ENCODE peak calls at places on chromosome 16, in seven cellular contexts. P is left cardiac atrium, N is COR-L47, G is PC-3, E is skeletal muscle cell, Q is neural crest cell, M is GM12864. Z is an unnamed sample.

GRCh38 chr16:23185661-23186060 is 3.1 kb downstream of the SCNN1G start:
- DNase-seq in P (no peak), N (no peak), G (no peak), E (no peak), Q (no peak), M (no peak), Z (no peak)

GRCh38 chr16:55907661-55908060 is 32.5 kb upstream of the CES5A start:
- DNase-seq in P (no peak), N (no peak), G (no peak), E (no peak), Q (no peak), M (no peak), Z (no peak)

GRCh38 chr16:28981517-28981916 is 3.3 kb upstream of the LAT start:
- DNase-seq in P (no peak), N (no peak), G (peak), E (no peak), Q (peak), M (no peak), Z (no peak)

GRCh38 chr16:55264949-55265348 is 59.1 kb upstream of the IRX6 start:
- DNase-seq in P (no peak), N (no peak), G (no peak), E (no peak), Q (no peak), M (no peak), Z (no peak)

GRCh38 chr16:64184156-64184555 is 937.7 kb downstream of the CDH11 start:
- DNase-seq in P (no peak), N (no peak), G (no peak), E (peak), Q (no peak), M (no peak), Z (no peak)

GRCh38 chr16:3095869-3096268 is 3.2 kb downstream of the ZSCAN10 start:
- DNase-seq in P (no peak), N (no peak), G (peak), E (no peak), Q (no peak), M (peak), Z (no peak)

GRCh38 chr16:7775072-7775488 is 442.4 kb downstream of the RBFOX1 start:
- DNase-seq in P (no peak), N (no peak), G (no peak), E (no peak), Q (no peak), M (no peak), Z (no peak)

GRCh38 chr16:2765462-2766404 is 11.3 kb downstream of the ELOB start:
- DNase-seq in P (no peak), N (no peak), G (no peak), E (no peak), Q (no peak), M (no peak), Z (no peak)

GRCh38 chr16:57422026-57422944 is 17.7 kb downstream of the CCL17 start:
- DNase-seq in P (peak), N (peak), G (peak), E (peak), Q (peak), M (no peak), Z (peak)

GRCh38 chr16:2483160-2483559 is 8.2 kb downstream of the TBC1D24 start:
- DNase-seq in P (no peak), N (no peak), G (no peak), E (no peak), Q (no peak), M (no peak), Z (no peak)

GRCh38 chr16:22924492-22924891 is 110.5 kb downstream of the HS3ST2 start:
- DNase-seq in P (no peak), N (no peak), G (no peak), E (no peak), Q (no peak), M (no peak), Z (no peak)

GRCh38 chr16:28977703-28978641 is 3.4 kb downstream of the SPNS1 start:
- DNase-seq in P (no peak), N (no peak), G (peak), E (no peak), Q (no peak), M (no peak), Z (no peak)

GRCh38 chr16:21179126-21179982 is 20.9 kb downstream of the LDAF1 start:
- DNase-seq in P (no peak), N (no peak), G (no peak), E (no peak), Q (no peak), M (no peak), Z (no peak)

GRCh38 chr16:12065866-12066545 is 89.5 kb downstream of the SNX29 start:
- DNase-seq in P (no peak), N (no peak), G (no peak), E (no peak), Q (no peak), M (no peak), Z (no peak)

GRCh38 chr16:70258065-70258464 is 6.3 kb upstream of the EXOSC6 start:
- DNase-seq in P (no peak), N (no peak), G (no peak), E (no peak), Q (no peak), M (no peak), Z (no peak)

GRCh38 chr16:89985219-89985618 is 34.0 kb downstream of the DBNDD1 start:
- DNase-seq in P (no peak), N (no peak), G (no peak), E (no peak), Q (no peak), M (no peak), Z (no peak)

GRCh38 chr16:86628614-86629013 is 50.3 kb downstream of the FOXL1 start:
- DNase-seq in P (no peak), N (no peak), G (peak), E (no peak), Q (no peak), M (no peak), Z (no peak)

GRCh38 chr16:50861926-50862325 is 120.0 kb downstream of the CYLD start:
- DNase-seq in P (no peak), N (no peak), G (peak), E (peak), Q (no peak), M (no peak), Z (peak)

GRCh38 chr16:62225675-62226074 is 189.4 kb upstream of the CDH8 start:
- DNase-seq in P (peak), N (peak), G (peak), E (no peak), Q (peak), M (no peak), Z (peak)

GRCh38 chr16:2213817-2214720 is 571 bp downstream of the PGP start:
- DNase-seq in P (no peak), N (no peak), G (no peak), E (no peak), Q (no peak), M (no peak), Z (no peak)

GRCh38 chr16:65876624-65877023 is 489.9 kb upstream of the CDH5 start:
- DNase-seq in P (no peak), N (no peak), G (no peak), E (no peak), Q (no peak), M (no peak), Z (no peak)

GRCh38 chr16:55622930-55623561 is 32.7 kb upstream of the SLC6A2 start:
- DNase-seq in P (no peak), N (no peak), G (peak), E (no peak), Q (no peak), M (no peak), Z (no peak)

GRCh38 chr16:89410794-89411309 is 79.5 kb downstream of the ANKRD11 start:
- DNase-seq in P (peak), N (peak), G (no peak), E (peak), Q (no peak), M (no peak), Z (peak)

GRCh38 chr16:14300631-14301149 is 229.6 kb downstream of the MRTFB start:
- DNase-seq in P (peak), N (peak), G (peak), E (peak), Q (no peak), M (peak), Z (peak)

GRCh38 chr16:68088130-68088972 is 3.2 kb downstream of the NFATC3 start:
- DNase-seq in P (no peak), N (no peak), G (no peak), E (no peak), Q (no peak), M (no peak), Z (no peak)

GRCh38 chr16:49158029-49158642 is 123.5 kb downstream of the CBLN1 start:
- DNase-seq in P (no peak), N (no peak), G (peak), E (no peak), Q (peak), M (no peak), Z (no peak)

GRCh38 chr16:12532871-12533610 is 270.6 kb downstream of the CPPED1 start:
- DNase-seq in P (peak), N (no peak), G (no peak), E (no peak), Q (no peak), M (no peak), Z (no peak)

GRCh38 chr16:56800355-56800754 is 64.7 kb upstream of the SLC12A3 start:
- DNase-seq in P (no peak), N (no peak), G (no peak), E (no peak), Q (no peak), M (no peak), Z (no peak)

GRCh38 chr16:86604436-86605220 is 26.3 kb downstream of the FOXL1 start:
- DNase-seq in P (no peak), N (no peak), G (no peak), E (no peak), Q (no peak), M (peak), Z (no peak)

GRCh38 chr16:63363738-63364137 is 1327.5 kb upstream of the CDH8 start:
- DNase-seq in P (no peak), N (no peak), G (no peak), E (no peak), Q (no peak), M (no peak), Z (no peak)

GRCh38 chr16:49150341-49150740 is 131.3 kb downstream of the CBLN1 start:
- DNase-seq in P (no peak), N (no peak), G (no peak), E (no peak), Q (no peak), M (no peak), Z (no peak)

GRCh38 chr16:19717319-19717718 is 708 bp downstream of the KNOP1 start:
- DNase-seq in P (no peak), N (no peak), G (no peak), E (no peak), Q (no peak), M (no peak), Z (no peak)

GRCh38 chr16:740459-740763 is 386 bp downstream of the CIAO3 start:
- DNase-seq in P (no peak), N (no peak), G (no peak), E (no peak), Q (no peak), M (no peak), Z (no peak)

GRCh38 chr16:66397736-66398433 is 29.2 kb upstream of the BEAN1 start:
- DNase-seq in P (no peak), N (no peak), G (no peak), E (no peak), Q (no peak), M (no peak), Z (no peak)

GRCh38 chr16:74521691-74522090 is 85.2 kb downstream of the GLG1 start:
- DNase-seq in P (peak), N (no peak), G (no peak), E (peak), Q (no peak), M (no peak), Z (peak)

GRCh38 chr16:87918314-87918713 is 18.0 kb downstream of the CA5A start:
- DNase-seq in P (peak), N (no peak), G (no peak), E (no peak), Q (no peak), M (no peak), Z (no peak)

Z was measured in astrocyte of the cerebellum.